ENCODE peak calls at places on chromosomes 2 and 18, in eight cellular contexts. N is pancreas, M is thyroid gland, R is IMR-90, K is endodermal cell, T is ovary, D is body of pancreas, L is tibial nerve. C is an unnamed sample. For H3K9me3, the result is how much of the 10 kb centered on the place peaks cover.

GRCh38 chr2:217941339-217941738 is 61.5 kb downstream of the TNS1 start:
- DNase-seq in N (no peak), M (peak), R (no peak), K (no peak), T (peak), D (no peak), L (no peak), C (no peak)

GRCh38 chr2:108548221-108549003 is 14.1 kb downstream of the LIMS1 start:
- DNase-seq in N (no peak), M (no peak), R (peak), K (no peak), T (no peak), D (no peak), L (no peak), C (no peak)

GRCh38 chr2:38508311-38509039 is 94.3 kb downstream of the HNRNPLL start:
- DNase-seq in N (peak), M (peak), R (peak), K (peak), T (peak), D (peak), L (peak), C (peak)

GRCh38 chr2:218959141-218959731 is at the start of gene CDK5R2:
- DNase-seq in N (peak), M (peak), R (peak), K (peak), T (no peak), D (peak), L (no peak), C (peak)

GRCh38 chr2:84919885-84920580 is 14.6 kb downstream of the TMSB10 start:
- DNase-seq in N (no peak), M (no peak), R (peak), K (no peak), T (peak), D (no peak), L (no peak), C (no peak)

GRCh38 chr2:235300368-235301201 is 193.3 kb upstream of the AGAP1 start:
- DNase-seq in N (peak), M (peak), R (peak), K (no peak), T (peak), D (peak), L (no peak), C (no peak)

GRCh38 chr2:181575650-181576025 is 81.3 kb downstream of the CERKL start:
- DNase-seq in N (no peak), M (no peak), R (no peak), K (no peak), T (no peak), D (no peak), L (no peak), C (no peak)

GRCh38 chr2:62229082-62229620 is 33.2 kb downstream of the B3GNT2 start:
- DNase-seq in N (no peak), M (no peak), R (no peak), K (no peak), T (no peak), D (no peak), L (no peak), C (no peak)

GRCh38 chr2:209125291-209125690 is 298.6 kb upstream of the MAP2 start:
- DNase-seq in N (no peak), M (no peak), R (no peak), K (no peak), T (no peak), D (no peak), L (no peak), C (no peak)

GRCh38 chr2:231648579-231649174 is 56.0 kb downstream of the TEX44 start:
- DNase-seq in N (peak), M (peak), R (peak), K (peak), T (peak), D (peak), L (no peak), C (peak)

GRCh38 chr2:84870306-84870705 is 10.6 kb downstream of the TRABD2A start:
- DNase-seq in N (no peak), M (no peak), R (no peak), K (peak), T (no peak), D (no peak), L (no peak), C (no peak)

GRCh38 chr2:127218843-127219715 is 1.0 kb downstream of the CYP27C1 start:
- DNase-seq in N (no peak), M (no peak), R (no peak), K (peak), T (no peak), D (no peak), L (no peak), C (no peak)

GRCh38 chr2:218476676-218477075 is 57.8 kb downstream of the VIL1 start:
- DNase-seq in N (no peak), M (no peak), R (peak), K (no peak), T (peak), D (peak), L (peak), C (no peak)

GRCh38 chr2:84897773-84898172 is 7.7 kb upstream of the TMSB10 start:
- DNase-seq in N (no peak), M (no peak), R (no peak), K (no peak), T (no peak), D (no peak), L (no peak), C (no peak)

GRCh38 chr2:221204699-221205098 is 367.4 kb downstream of the EPHA4 start:
- DNase-seq in N (no peak), M (no peak), R (no peak), K (no peak), T (no peak), D (no peak), L (no peak), C (no peak)

GRCh38 chr18:74251297-74252031 is 40.3 kb downstream of the CYB5A start:
- DNase-seq in N (no peak), M (no peak), R (peak), K (no peak), T (no peak), D (no peak), L (no peak), C (no peak)

DNA sequence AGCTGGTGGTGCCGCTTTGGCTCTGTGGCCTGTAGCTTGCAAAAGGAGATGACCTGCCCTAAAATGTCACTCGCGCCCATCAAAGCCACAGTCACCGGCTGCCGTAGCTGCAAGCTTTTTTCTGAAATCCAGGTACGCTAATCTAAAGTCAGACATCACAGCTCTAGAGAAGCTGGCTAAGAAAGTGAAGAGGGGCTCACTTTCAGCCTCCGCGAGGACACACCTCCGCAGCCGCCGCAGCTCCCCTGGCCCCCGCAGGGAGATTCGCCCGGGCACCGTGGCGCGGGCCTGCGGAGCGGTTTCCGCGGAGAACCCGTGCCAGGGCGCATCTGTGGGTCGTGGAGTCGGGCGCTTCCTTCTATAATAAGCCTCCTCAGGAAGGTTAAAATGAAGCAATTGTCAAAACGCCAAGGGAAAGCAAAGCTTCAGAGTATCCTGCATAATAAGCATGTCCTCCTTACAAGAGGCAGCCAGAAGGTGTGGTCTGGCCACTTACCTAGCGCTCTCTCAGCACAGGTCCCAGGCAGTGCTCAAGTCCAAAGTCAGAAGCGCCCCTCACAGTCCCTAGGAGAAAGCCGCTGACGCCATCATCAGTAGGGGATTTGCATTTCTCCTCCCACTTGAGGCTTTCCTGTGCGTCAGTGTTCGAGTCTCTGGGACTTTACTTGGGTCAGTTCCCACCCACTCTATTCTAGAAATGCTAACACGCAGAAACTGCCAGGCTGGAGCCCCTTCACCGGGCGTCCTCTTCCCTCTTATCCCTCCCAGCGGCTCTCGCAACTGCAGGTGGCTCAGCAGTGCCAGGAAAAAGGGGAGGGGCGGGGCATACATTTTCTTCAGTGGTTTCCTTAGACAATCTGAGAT is at the start of gene STAT4:
- DNase-seq in N (peak), M (peak), R (peak), K (peak), T (peak), D (peak), L (no peak), C (peak)
- H3K27ac ChIP-seq in N (peak), M (peak), R (no peak), K (no peak), T (no peak), D (no peak), L (no peak), C (peak)

DNA sequence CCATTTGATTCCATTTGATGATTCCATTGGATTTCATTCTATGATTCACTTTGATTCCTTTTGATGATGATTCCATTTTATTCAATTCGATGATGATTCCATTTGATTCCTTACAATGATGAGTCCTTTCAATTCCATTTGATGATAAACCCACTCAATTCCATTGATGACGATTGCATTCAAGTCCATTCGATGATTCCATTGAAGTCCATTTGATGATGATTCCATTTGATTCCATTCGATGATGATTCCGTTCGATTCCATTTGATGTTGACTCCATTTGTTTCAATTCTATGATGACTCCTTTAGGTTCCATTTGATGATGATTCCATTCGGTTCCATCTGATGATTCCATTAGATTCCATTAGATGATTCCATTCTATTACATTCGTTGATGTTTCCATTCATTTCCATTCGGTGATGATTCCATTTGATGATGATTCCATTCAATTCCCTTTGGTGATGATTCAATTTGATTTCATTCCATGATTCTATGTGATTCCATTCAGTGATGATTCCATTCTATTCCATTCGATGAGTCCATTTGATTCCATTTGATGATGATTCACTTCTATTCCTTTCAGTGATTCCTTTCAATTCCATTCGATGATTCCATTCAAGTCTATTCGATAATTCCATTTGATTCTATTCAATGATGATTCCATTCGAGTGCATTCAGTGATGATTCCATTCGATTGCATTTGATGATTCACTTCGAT is 1106.0 kb downstream of the RPIA start:
- DNase-seq in N (no peak), M (no peak), R (no peak), K (no peak), T (no peak), D (no peak), L (no peak), C (no peak)
- H3K9me3 ChIP-seq in N (under half), M (under half), R (under half), K (half or more), T (under half), D (under half), L (under half), C (under half)

DNA sequence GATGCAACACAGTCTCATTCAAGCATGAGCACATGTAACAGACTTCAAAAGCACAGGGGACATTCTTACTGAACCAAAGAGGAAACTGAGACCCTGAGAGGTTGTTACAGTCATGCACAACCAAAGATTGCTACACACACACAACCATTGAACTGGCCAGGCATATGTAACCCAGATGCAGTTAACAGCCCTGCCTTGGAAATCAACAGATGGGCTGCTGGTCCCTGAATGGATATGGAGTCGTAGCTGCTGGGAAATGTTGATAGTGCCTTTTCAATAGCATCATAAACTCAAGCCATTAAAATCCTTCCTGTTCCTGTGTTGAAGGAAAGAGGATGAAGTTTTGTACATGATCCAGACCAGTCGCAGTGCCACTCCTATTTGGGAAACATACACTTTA is 143.9 kb downstream of the CCBE1 start:
- DNase-seq in N (no peak), M (no peak), R (no peak), K (no peak), T (no peak), D (no peak), L (no peak), C (no peak)
- TF ChIP-seq CTCF in N (no peak), M (no peak), R (no peak), K (no peak), T (no peak), D (no peak), L (no peak), C (no peak)

DNA sequence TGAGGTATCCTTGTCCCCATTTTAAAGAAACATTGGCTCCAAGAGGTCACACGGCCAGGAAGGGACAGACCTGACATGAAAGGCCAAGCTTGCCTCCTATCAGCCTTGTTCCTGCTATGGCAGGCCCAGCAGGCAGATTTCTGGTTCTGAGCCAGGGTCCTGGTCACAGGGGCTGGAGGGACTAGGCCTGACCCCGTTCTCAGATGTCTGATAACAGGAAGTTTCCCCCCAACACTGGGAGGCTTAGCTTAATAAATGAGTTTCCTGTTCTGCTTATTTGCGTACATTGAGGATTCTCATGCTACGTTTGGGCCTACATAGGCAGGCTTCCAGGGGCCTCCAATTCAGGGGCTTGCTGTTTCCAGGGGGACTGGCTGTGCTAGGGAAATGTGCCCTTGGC is 107.8 kb upstream of the LTBP1 start:
- DNase-seq in N (no peak), M (no peak), R (no peak), K (no peak), T (no peak), D (no peak), L (no peak), C (no peak)
- H3K27ac ChIP-seq in N (no peak), M (no peak), R (no peak), K (no peak), T (no peak), D (no peak), L (no peak), C (no peak)

GRCh38 chr2:46715541-46715940 is 200.1 kb downstream of the MCFD2 start:
- DNase-seq in N (no peak), M (no peak), R (no peak), K (no peak), T (no peak), D (no peak), L (no peak), C (no peak)
- H3K9me3 ChIP-seq in N (under half), M (under half), R (under half), K (under half), T (under half), D (under half), L (under half), C (under half)

DNA sequence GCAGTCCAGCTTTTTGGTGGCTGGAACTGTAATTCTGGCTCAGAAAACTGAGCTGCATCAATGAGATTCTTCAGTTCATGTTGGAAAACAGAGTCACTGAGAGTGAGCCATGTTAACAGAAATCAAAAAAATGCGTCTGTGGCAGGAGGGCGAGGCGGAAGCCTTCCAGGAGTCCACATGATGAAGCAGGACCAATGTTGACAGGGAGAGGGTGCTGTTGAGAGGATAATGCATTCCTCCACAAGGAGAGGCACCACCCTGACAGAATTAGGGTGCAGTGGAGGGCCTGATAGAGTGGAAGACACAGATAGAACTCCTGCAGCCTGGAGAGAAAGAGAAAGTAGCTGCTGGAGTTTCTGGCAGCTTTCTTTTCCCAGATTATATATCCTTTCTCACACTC is 111.5 kb downstream of the MGAT5 start:
- DNase-seq in N (no peak), M (no peak), R (no peak), K (peak), T (no peak), D (no peak), L (no peak), C (no peak)
- TF ChIP-seq CTCF in N (no peak), M (no peak), R (no peak), K (peak), T (no peak), D (no peak), L (no peak), C (no peak)

GRCh38 chr18:76521367-76521766 is 26.3 kb upstream of the ZNF516 start:
- DNase-seq in N (no peak), M (no peak), R (no peak), K (no peak), T (no peak), D (no peak), L (no peak), C (no peak)
- H3K27ac ChIP-seq in N (no peak), M (no peak), R (no peak), K (peak), T (peak), D (no peak), L (peak), C (no peak)

DNA sequence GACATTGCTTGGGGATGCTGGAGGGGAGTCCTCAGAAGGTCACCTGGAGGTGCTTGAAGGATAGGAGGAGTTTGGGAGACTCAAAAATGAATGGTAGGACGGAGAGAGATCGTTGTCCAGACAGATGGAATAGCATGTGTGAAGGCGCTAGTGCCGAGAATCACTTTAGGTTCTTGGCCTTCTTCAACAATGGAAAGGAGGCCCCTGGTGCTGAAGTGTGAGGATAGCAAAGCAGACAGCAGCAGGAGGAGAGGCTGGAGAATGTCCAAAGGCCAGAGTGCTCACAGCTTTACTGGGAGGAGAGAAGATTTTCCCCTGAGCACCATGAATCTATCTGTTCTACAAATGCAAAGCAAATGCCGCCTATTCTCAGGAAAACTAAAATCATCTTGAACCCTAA is 456.3 kb downstream of the LPIN1 start:
- DNase-seq in N (no peak), M (peak), R (peak), K (no peak), T (peak), D (no peak), L (no peak), C (no peak)
- H3K9me3 ChIP-seq in N (under half), M (under half), R (under half), K (under half), T (under half), D (under half), L (under half), C (under half)

DNA sequence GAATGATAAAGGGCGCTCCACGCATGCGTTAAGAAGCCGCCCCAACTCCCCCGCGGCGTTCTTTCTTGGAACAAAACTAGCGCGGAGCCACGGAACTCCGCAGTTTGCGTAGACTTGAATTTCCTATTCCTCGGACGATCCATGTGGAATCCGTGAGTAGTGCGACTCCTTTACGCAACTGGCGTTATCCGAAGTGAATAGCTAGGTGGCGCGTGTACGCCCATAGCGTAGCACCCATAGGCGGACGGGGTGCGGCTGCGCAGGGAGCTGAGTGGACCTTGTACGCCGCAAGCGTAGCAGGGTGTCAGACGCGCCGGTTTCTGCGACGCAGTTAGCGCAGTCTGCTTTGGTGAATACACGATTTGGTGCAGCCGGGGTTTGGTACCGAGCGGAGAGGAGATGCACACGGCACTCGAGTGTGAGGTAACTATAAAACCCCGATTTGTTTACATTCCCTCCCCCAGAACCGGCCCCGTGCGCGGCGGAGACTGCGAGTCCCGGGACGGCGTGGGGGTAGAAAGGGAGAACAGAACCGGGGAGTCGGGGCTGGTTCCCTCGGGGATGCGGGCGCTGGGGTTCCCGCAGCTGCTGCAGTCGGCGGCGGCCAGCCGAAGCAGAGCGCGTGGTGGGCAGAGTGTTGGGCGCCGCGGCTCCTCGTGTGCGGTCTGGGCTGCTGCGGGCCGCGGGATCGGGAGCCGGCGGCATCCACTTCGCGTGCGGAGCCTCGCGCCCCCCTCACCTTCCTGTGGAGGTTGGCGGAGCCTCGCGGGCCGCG is at the start of gene SLC39A10:
- DNase-seq in N (peak), M (peak), R (peak), K (peak), T (peak), D (peak), L (peak), C (peak)
- TF ChIP-seq CTCF in N (peak), M (peak), R (peak), K (no peak), T (peak), D (peak), L (peak), C (no peak)

C was measured in CD4-positive, alpha-beta T cell.